ENCODE peak calls at places on chromosomes 4 and X, in four cellular contexts. B is pancreas, E is activated T-helper 1 cell treated with Interleukin-2 at 50 U/mL for 16 hours, Z is Caco-2. O is an unnamed sample.

GRCh38 chrX:40172169-40172979 is 74.6 kb upstream of the BCOR start:
- DNase-seq in Z (no peak), B (peak), E (no peak), O (no peak)

GRCh38 chr4:17276821-17277220 is 235.1 kb downstream of the QDPR start:
- DNase-seq in Z (no peak), E (no peak), B (no peak), O (no peak)

GRCh38 chr4:99091174-99091573 is 2.6 kb upstream of the ADH5 start:
- DNase-seq in Z (no peak), E (no peak), B (no peak), O (no peak)

GRCh38 chr4:52640808-52641595 is 18.1 kb downstream of the USP46 start:
- DNase-seq in B (no peak), E (no peak), Z (no peak), O (no peak)

GRCh38 chrX:86141786-86142185 is 6.5 kb upstream of the DACH2 start:
- DNase-seq in E (no peak), B (no peak), Z (no peak), O (no peak)

GRCh38 chr4:140255467-140255866 is 101.5 kb upstream of the MAML3 start:
- DNase-seq in E (no peak), B (no peak), Z (no peak), O (no peak)

GRCh38 chr4:89551191-89551590 is 243.6 kb upstream of the GPRIN3 start:
- DNase-seq in B (no peak), E (no peak), Z (no peak), O (no peak)

GRCh38 chrX:68693481-68694410 is 46.3 kb downstream of the STARD8 start:
- DNase-seq in B (peak), Z (no peak), E (no peak), O (peak)

GRCh38 chr4:149702414-149703108 is 113.1 kb downstream of the IQCM start:
- DNase-seq in B (no peak), E (no peak), Z (no peak), O (no peak)

GRCh38 chrX:37652053-37652452 is 33.5 kb upstream of the XK start:
- DNase-seq in B (no peak), Z (no peak), E (no peak), O (no peak)

GRCh38 chrX:135087867-135088266 is 32.5 kb downstream of the ETDB start:
- DNase-seq in Z (no peak), B (no peak), E (no peak), O (no peak)

GRCh38 chrX:105260291-105261043 is 40.0 kb upstream of the TEX13A start:
- DNase-seq in B (no peak), Z (no peak), E (no peak), O (no peak)

GRCh38 chr4:128770807-128771206 is 38.7 kb upstream of the JADE1 start:
- DNase-seq in B (no peak), Z (no peak), E (no peak), O (no peak)

GRCh38 chr4:8160233-8160560 is 1.6 kb upstream of the ABLIM2 start:
- DNase-seq in B (no peak), Z (no peak), E (no peak), O (no peak)

GRCh38 chr4:141220271-141220654 is 432 bp upstream of the ZNF330 start:
- DNase-seq in E (no peak), Z (no peak), B (no peak), O (no peak)

GRCh38 chr4:128061566-128062536 is 739 bp downstream of the LARP1B start:
- DNase-seq in E (peak), Z (peak), B (peak), O (peak)

GRCh38 chrX:9611436-9612145 is 146.7 kb downstream of the TBL1X start:
- DNase-seq in Z (no peak), E (no peak), B (no peak), O (no peak)

GRCh38 chrX:21946925-21947641 is 6.6 kb downstream of the SMS start:
- DNase-seq in E (no peak), B (no peak), Z (no peak), O (no peak)

GRCh38 chrX:17377047-17377692 is 2.2 kb downstream of the NHS start:
- DNase-seq in B (no peak), Z (peak), E (no peak), O (peak)

GRCh38 chrX:13689519-13690211 is 737 bp downstream of the RAB9A start:
- DNase-seq in Z (no peak), E (no peak), B (no peak), O (no peak)

GRCh38 chr4:6469898-6470501 is 2.4 kb downstream of the PPP2R2C start:
- DNase-seq in E (no peak), Z (no peak), B (no peak), O (peak)

GRCh38 chr4:74499986-74500781 is 55.2 kb downstream of the AREG start:
- DNase-seq in E (no peak), B (no peak), Z (no peak), O (no peak)

GRCh38 chr4:16031554-16032381 is 52.1 kb downstream of the PROM1 start:
- DNase-seq in E (no peak), B (no peak), Z (no peak), O (no peak)

GRCh38 chr4:180455226-180455625 is 1788.0 kb upstream of the TENM3 start:
- DNase-seq in E (no peak), Z (no peak), B (no peak), O (no peak)

GRCh38 chr4:21742326-21742725 is 206.2 kb downstream of the KCNIP4 start:
- DNase-seq in B (no peak), Z (no peak), E (no peak), O (no peak)

GRCh38 chr4:56909083-56909981 is 1.6 kb downstream of the REST start:
- DNase-seq in B (peak), Z (peak), E (peak), O (peak)

GRCh38 chr4:2074588-2074987 is 15.5 kb downstream of the NAT8L start:
- DNase-seq in B (no peak), E (no peak), Z (no peak), O (no peak)

GRCh38 chrX:149512225-149512885 is 7.2 kb upstream of the IDS start:
- DNase-seq in E (no peak), Z (peak), B (peak), O (peak)

GRCh38 chrX:143580266-143580665 is 55.6 kb downstream of the SLITRK4 start:
- DNase-seq in B (peak), E (no peak), Z (no peak), O (no peak)

GRCh38 chrX:108299101-108299591 is 139.1 kb downstream of the COL4A6 start:
- DNase-seq in E (no peak), B (no peak), Z (peak), O (no peak)

GRCh38 chr4:20305976-20306375 is 54.3 kb downstream of the SLIT2 start:
- DNase-seq in B (no peak), E (no peak), Z (no peak), O (no peak)

GRCh38 chr4:176492648-176493302 is 173.0 kb downstream of the SPCS3 start:
- DNase-seq in E (no peak), Z (no peak), B (no peak), O (no peak)

GRCh38 chr4:75672461-75673026 is 667 bp downstream of the G3BP2 start:
- DNase-seq in E (peak), Z (peak), B (peak), O (peak)

GRCh38 chr4:1232661-1233621 is 16.0 kb downstream of the CTBP1 start:
- DNase-seq in B (peak), E (no peak), Z (no peak), O (no peak)

GRCh38 chr4:8523175-8523574 is 57.0 kb upstream of the GPR78 start:
- DNase-seq in Z (no peak), B (peak), E (no peak), O (no peak)

GRCh38 chr4:162422312-162422711 is 258.5 kb upstream of the FSTL5 start:
- DNase-seq in Z (no peak), E (no peak), B (no peak), O (no peak)

GRCh38 chr4:99033956-99034355 is 38.4 kb downstream of the METAP1 start:
- DNase-seq in E (no peak), B (no peak), Z (no peak), O (no peak)

GRCh38 chr4:66687393-66687971 is 857.8 kb downstream of the CENPC start:
- DNase-seq in B (no peak), E (no peak), Z (no peak), O (no peak)

GRCh38 chr4:185479507-185479971 is 8.0 kb upstream of the CCDC110 start:
- DNase-seq in B (no peak), Z (no peak), E (no peak), O (no peak)

GRCh38 chr4:7747062-7747385 is 192.6 kb downstream of the AFAP1 start:
- DNase-seq in B (no peak), Z (no peak), E (no peak), O (no peak)

O was measured in Peyer's patch.